ENCODE peak calls at places on chromosomes 6 and 20, in five cellular contexts. One of them, this sample, is unnamed.

GRCh38 chr6:18076231-18076630 is 46.2 kb downstream of the NHLRC1 start:
- DNase-seq in fibroblast of lung: no peak
- DNase-seq in colonic mucosa: no peak
- DNase-seq in Panc1: no peak
- DNase-seq in HFF-Myc: no peak
- DNase-seq in this sample: no peak

GRCh38 chr6:152648090-152648489 is 10.9 kb upstream of the SYNE1 start:
- DNase-seq in fibroblast of lung: peak; percentile 20
- DNase-seq in colonic mucosa: no peak
- DNase-seq in Panc1: no peak
- DNase-seq in HFF-Myc: no peak
- DNase-seq in this sample: no peak

GRCh38 chr20:16520154-16520553 is 53.1 kb downstream of the KIF16B start:
- DNase-seq in fibroblast of lung: no peak
- DNase-seq in colonic mucosa: no peak
- DNase-seq in Panc1: no peak
- DNase-seq in HFF-Myc: no peak
- DNase-seq in this sample: no peak

GRCh38 chr6:152225231-152225934 is 411.8 kb downstream of the SYNE1 start:
- DNase-seq in fibroblast of lung: peak; percentile 48
- DNase-seq in colonic mucosa: no peak
- DNase-seq in Panc1: no peak
- DNase-seq in HFF-Myc: no peak
- DNase-seq in this sample: no peak

GRCh38 chr6:130900913-130901312 is 73.7 kb downstream of the SMLR1 start:
- DNase-seq in fibroblast of lung: peak; percentile 78
- DNase-seq in colonic mucosa: no peak
- DNase-seq in Panc1: peak; percentile 17
- DNase-seq in HFF-Myc: no peak
- DNase-seq in this sample: no peak

GRCh38 chr6:169098136-169098535 is 155.5 kb downstream of the THBS2 start:
- DNase-seq in fibroblast of lung: no peak
- DNase-seq in colonic mucosa: no peak
- DNase-seq in Panc1: no peak
- DNase-seq in HFF-Myc: no peak
- DNase-seq in this sample: no peak

GRCh38 chr6:10140824-10141223 is 274.1 kb downstream of the TFAP2A start:
- DNase-seq in fibroblast of lung: no peak
- DNase-seq in colonic mucosa: no peak
- DNase-seq in Panc1: no peak
- DNase-seq in HFF-Myc: no peak
- DNase-seq in this sample: no peak

GRCh38 chr20:52619671-52620070 is 352.5 kb upstream of the TSHZ2 start:
- DNase-seq in fibroblast of lung: no peak
- DNase-seq in colonic mucosa: no peak
- DNase-seq in Panc1: no peak
- DNase-seq in HFF-Myc: no peak
- DNase-seq in this sample: no peak

GRCh38 chr20:60762386-60762785 is 489.7 kb upstream of the CDH4 start:
- DNase-seq in fibroblast of lung: no peak
- DNase-seq in colonic mucosa: no peak
- DNase-seq in Panc1: no peak
- DNase-seq in HFF-Myc: no peak
- DNase-seq in this sample: no peak

GRCh38 chr6:79718509-79719247 is 87.5 kb downstream of the SH3BGRL2 start:
- DNase-seq in fibroblast of lung: peak; percentile 27
- DNase-seq in colonic mucosa: no peak
- DNase-seq in Panc1: no peak
- DNase-seq in HFF-Myc: no peak
- DNase-seq in this sample: no peak

GRCh38 chr20:24492698-24493097 is 23.3 kb downstream of the SYNDIG1 start:
- DNase-seq in fibroblast of lung: no peak
- DNase-seq in colonic mucosa: peak; percentile 9
- DNase-seq in Panc1: no peak
- DNase-seq in HFF-Myc: no peak
- DNase-seq in this sample: no peak

GRCh38 chr20:19205999-19206398 is 6.4 kb upstream of the SLC24A3 start:
- DNase-seq in fibroblast of lung: peak; percentile 44
- DNase-seq in colonic mucosa: peak; percentile 85
- DNase-seq in Panc1: peak; percentile 38
- DNase-seq in HFF-Myc: peak; percentile 25
- DNase-seq in this sample: peak; percentile 60

GRCh38 chr6:95847061-95847460 is 168.7 kb upstream of the FUT9 start:
- DNase-seq in fibroblast of lung: no peak
- DNase-seq in colonic mucosa: no peak
- DNase-seq in Panc1: no peak
- DNase-seq in HFF-Myc: no peak
- DNase-seq in this sample: no peak

GRCh38 chr6:32867559-32868256 is 13.7 kb downstream of the PSMB9 start:
- DNase-seq in fibroblast of lung: no peak
- DNase-seq in colonic mucosa: no peak
- DNase-seq in Panc1: no peak
- DNase-seq in HFF-Myc: no peak
- DNase-seq in this sample: peak; percentile 91
- H3K4me3 ChIP-seq in fibroblast of lung: no peak overlapping the region
- H3K4me3 ChIP-seq in colonic mucosa: no peak overlapping the region
- H3K4me3 ChIP-seq in Panc1: no peak overlapping the region
- H3K4me3 ChIP-seq in HFF-Myc: no peak overlapping the region
- H3K4me3 ChIP-seq in this sample: no peak overlapping the region

GRCh38 chr20:62031462-62032092 is 34.1 kb downstream of the TAF4 start:
- DNase-seq in fibroblast of lung: no peak
- DNase-seq in colonic mucosa: no peak
- DNase-seq in Panc1: no peak
- DNase-seq in HFF-Myc: no peak
- DNase-seq in this sample: no peak
- H3K4me3 ChIP-seq in fibroblast of lung: no peak overlapping the region
- H3K4me3 ChIP-seq in colonic mucosa: no peak overlapping the region
- H3K4me3 ChIP-seq in Panc1: no peak overlapping the region
- H3K4me3 ChIP-seq in HFF-Myc: no peak overlapping the region
- H3K4me3 ChIP-seq in this sample: no peak overlapping the region

DNA sequence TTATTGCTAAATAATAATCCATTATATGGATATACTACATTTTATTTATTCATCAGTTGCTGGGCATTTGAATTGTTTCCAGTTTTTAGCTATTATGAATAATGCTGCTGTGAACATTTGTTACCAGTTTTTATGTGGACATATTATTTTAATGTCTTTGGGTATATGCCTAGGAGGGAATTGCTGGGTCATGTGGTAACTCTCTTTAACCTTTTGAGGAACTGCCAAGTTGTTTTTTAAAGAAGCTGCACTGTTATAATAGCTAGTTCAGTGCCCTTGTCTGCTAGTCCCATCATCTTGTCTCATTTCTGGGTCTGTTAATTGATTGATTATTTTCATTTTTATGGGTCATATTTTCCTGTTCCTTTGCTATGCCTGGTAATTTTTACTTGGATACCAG is 56.3 kb downstream of the FOXO3 start:
- DNase-seq in fibroblast of lung: peak; percentile 58
- DNase-seq in colonic mucosa: no peak
- DNase-seq in Panc1: no peak
- DNase-seq in HFF-Myc: no peak
- DNase-seq in this sample: no peak
- H3K4me3 ChIP-seq in fibroblast of lung: no peak overlapping the region
- H3K4me3 ChIP-seq in colonic mucosa: no peak overlapping the region
- H3K4me3 ChIP-seq in Panc1: no peak overlapping the region
- H3K4me3 ChIP-seq in HFF-Myc: no peak overlapping the region
- H3K4me3 ChIP-seq in this sample: no peak overlapping the region

DNA sequence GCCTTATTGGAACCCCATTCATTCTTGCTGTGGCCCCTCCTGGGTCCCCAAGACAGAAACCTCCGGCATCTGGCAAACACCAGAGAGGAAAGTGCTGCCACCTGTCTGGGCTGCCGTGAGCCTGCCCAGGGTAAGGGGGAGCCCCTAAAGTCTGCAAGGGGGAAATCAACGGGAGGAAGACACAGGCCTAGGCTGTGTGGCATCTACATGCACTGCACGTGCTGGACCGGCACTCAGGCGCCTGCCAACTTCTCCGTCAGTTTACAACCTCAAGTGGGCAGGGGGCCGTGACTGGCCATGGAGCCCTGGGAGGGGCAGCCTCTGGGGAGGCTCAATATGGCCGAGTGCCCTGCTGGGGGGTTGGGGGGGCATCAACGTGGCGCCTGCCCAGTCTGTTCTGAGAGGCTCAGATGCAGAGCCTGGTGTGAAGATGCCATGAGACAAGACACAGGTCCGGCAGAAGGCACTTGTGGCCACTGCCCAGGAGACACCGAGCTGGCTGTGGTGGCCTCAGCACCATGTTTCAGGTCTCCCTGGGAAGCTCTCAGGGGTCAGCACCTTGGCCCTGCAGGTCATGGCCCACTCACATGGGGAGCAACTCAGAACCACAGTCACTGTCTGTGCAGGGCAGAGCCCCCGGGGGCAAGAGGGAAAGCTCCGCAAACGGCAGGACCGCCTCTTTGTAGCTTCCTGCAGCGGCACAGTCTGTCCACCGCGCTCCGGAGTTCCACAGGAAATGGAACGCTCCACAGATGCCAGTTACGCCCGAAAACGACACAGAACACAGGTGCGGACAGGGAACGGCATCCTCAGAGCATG is 8.4 kb downstream of the UCKL1 start:
- DNase-seq in fibroblast of lung: no peak
- DNase-seq in colonic mucosa: no peak
- DNase-seq in Panc1: no peak
- DNase-seq in HFF-Myc: no peak
- DNase-seq in this sample: peak; percentile 20
- H3K4me3 ChIP-seq in fibroblast of lung: no peak overlapping the region
- H3K4me3 ChIP-seq in colonic mucosa: no peak overlapping the region
- H3K4me3 ChIP-seq in Panc1: peak overlapping the region; percentile 16
- H3K4me3 ChIP-seq in HFF-Myc: no peak overlapping the region
- H3K4me3 ChIP-seq in this sample: no peak overlapping the region

GRCh38 chr6:36834576-36835293 is 4.5 kb downstream of the CPNE5 start:
- DNase-seq in fibroblast of lung: no peak
- DNase-seq in colonic mucosa: no peak
- DNase-seq in Panc1: no peak
- DNase-seq in HFF-Myc: no peak
- DNase-seq in this sample: no peak
- H3K4me3 ChIP-seq in fibroblast of lung: no peak overlapping the region
- H3K4me3 ChIP-seq in colonic mucosa: no peak overlapping the region
- H3K4me3 ChIP-seq in Panc1: no peak overlapping the region
- H3K4me3 ChIP-seq in HFF-Myc: no peak overlapping the region
- H3K4me3 ChIP-seq in this sample: no peak overlapping the region

This sample was measured in small intestine.